ENCODE peak calls at places on chromosomes 12 and 14, in six cellular contexts. One of them, this sample, is unnamed.

GRCh38 chr12:51217133-51217967 is 512 bp downstream of the POU6F1 start:
- DNase-seq in stomach: peak
- DNase-seq in OCI-LY7: peak
- DNase-seq in B cell: peak
- DNase-seq in astrocyte of the spinal cord: no peak
- DNase-seq in CD8-positive, alpha-beta T cell: peak
- DNase-seq in this sample: no peak

GRCh38 chr12:31363416-31363809 is 37.5 kb upstream of the SINHCAF start:
- DNase-seq in stomach: no peak
- DNase-seq in OCI-LY7: peak
- DNase-seq in B cell: no peak
- DNase-seq in astrocyte of the spinal cord: no peak
- DNase-seq in CD8-positive, alpha-beta T cell: no peak
- DNase-seq in this sample: no peak

GRCh38 chr14:39339003-39339402 is 93.2 kb downstream of the FBXO33 start:
- DNase-seq in stomach: peak
- DNase-seq in OCI-LY7: no peak
- DNase-seq in B cell: no peak
- DNase-seq in astrocyte of the spinal cord: peak
- DNase-seq in CD8-positive, alpha-beta T cell: no peak
- DNase-seq in this sample: no peak

GRCh38 chr12:122793685-122794106 is 19.3 kb downstream of the CCDC62 start:
- DNase-seq in stomach: no peak
- DNase-seq in OCI-LY7: peak
- DNase-seq in B cell: peak
- DNase-seq in astrocyte of the spinal cord: peak
- DNase-seq in CD8-positive, alpha-beta T cell: no peak
- DNase-seq in this sample: no peak

GRCh38 chr14:56549721-56550120 is 29.9 kb upstream of the TMEM260 start:
- DNase-seq in stomach: no peak
- DNase-seq in OCI-LY7: no peak
- DNase-seq in B cell: no peak
- DNase-seq in astrocyte of the spinal cord: peak
- DNase-seq in CD8-positive, alpha-beta T cell: no peak
- DNase-seq in this sample: no peak

GRCh38 chr12:93886533-93887511 is 209.6 kb downstream of the CRADD start:
- DNase-seq in stomach: no peak
- DNase-seq in OCI-LY7: no peak
- DNase-seq in B cell: no peak
- DNase-seq in astrocyte of the spinal cord: peak
- DNase-seq in CD8-positive, alpha-beta T cell: no peak
- DNase-seq in this sample: no peak

GRCh38 chr14:37583358-37584210 is 11.5 kb downstream of the FOXA1 start:
- DNase-seq in stomach: no peak
- DNase-seq in OCI-LY7: no peak
- DNase-seq in B cell: no peak
- DNase-seq in astrocyte of the spinal cord: no peak
- DNase-seq in CD8-positive, alpha-beta T cell: no peak
- DNase-seq in this sample: no peak

GRCh38 chr12:17139926-17140325 is 534.0 kb upstream of the LMO3 start:
- DNase-seq in stomach: no peak
- DNase-seq in OCI-LY7: no peak
- DNase-seq in B cell: no peak
- DNase-seq in astrocyte of the spinal cord: no peak
- DNase-seq in CD8-positive, alpha-beta T cell: no peak
- DNase-seq in this sample: no peak

GRCh38 chr12:6169107-6169440 is 31.1 kb upstream of the CD9 start:
- DNase-seq in stomach: no peak
- DNase-seq in OCI-LY7: no peak
- DNase-seq in B cell: no peak
- DNase-seq in astrocyte of the spinal cord: no peak
- DNase-seq in CD8-positive, alpha-beta T cell: no peak
- DNase-seq in this sample: no peak

GRCh38 chr12:77339610-77340009 is 274.2 kb upstream of the E2F7 start:
- DNase-seq in stomach: no peak
- DNase-seq in OCI-LY7: no peak
- DNase-seq in B cell: no peak
- DNase-seq in astrocyte of the spinal cord: peak
- DNase-seq in CD8-positive, alpha-beta T cell: no peak
- DNase-seq in this sample: no peak

GRCh38 chr14:96574171-96574632 is 72.0 kb downstream of the PAPOLA start:
- DNase-seq in stomach: no peak
- DNase-seq in OCI-LY7: no peak
- DNase-seq in B cell: no peak
- DNase-seq in astrocyte of the spinal cord: no peak
- DNase-seq in CD8-positive, alpha-beta T cell: no peak
- DNase-seq in this sample: no peak

GRCh38 chr12:38258411-38258810 is 58.2 kb upstream of the ALG10B start:
- DNase-seq in stomach: no peak
- DNase-seq in OCI-LY7: no peak
- DNase-seq in B cell: no peak
- DNase-seq in astrocyte of the spinal cord: no peak
- DNase-seq in CD8-positive, alpha-beta T cell: no peak
- DNase-seq in this sample: no peak

GRCh38 chr14:74251546-74252030 is 12.3 kb downstream of the VSX2 start:
- DNase-seq in stomach: peak
- DNase-seq in OCI-LY7: peak
- DNase-seq in B cell: peak
- DNase-seq in astrocyte of the spinal cord: peak
- DNase-seq in CD8-positive, alpha-beta T cell: peak
- DNase-seq in this sample: no peak

GRCh38 chr12:56315626-56316473 is at the start of gene CNPY2:
- DNase-seq in stomach: peak
- DNase-seq in OCI-LY7: peak
- DNase-seq in B cell: peak
- DNase-seq in astrocyte of the spinal cord: peak
- DNase-seq in CD8-positive, alpha-beta T cell: peak
- DNase-seq in this sample: peak
- TF ChIP-seq CTCF in stomach: no peak
- TF ChIP-seq CTCF in OCI-LY7: peak
- TF ChIP-seq CTCF in B cell: no peak
- TF ChIP-seq CTCF in astrocyte of the spinal cord: no peak
- TF ChIP-seq CTCF in CD8-positive, alpha-beta T cell: no peak
- TF ChIP-seq CTCF in this sample: no peak

DNA sequence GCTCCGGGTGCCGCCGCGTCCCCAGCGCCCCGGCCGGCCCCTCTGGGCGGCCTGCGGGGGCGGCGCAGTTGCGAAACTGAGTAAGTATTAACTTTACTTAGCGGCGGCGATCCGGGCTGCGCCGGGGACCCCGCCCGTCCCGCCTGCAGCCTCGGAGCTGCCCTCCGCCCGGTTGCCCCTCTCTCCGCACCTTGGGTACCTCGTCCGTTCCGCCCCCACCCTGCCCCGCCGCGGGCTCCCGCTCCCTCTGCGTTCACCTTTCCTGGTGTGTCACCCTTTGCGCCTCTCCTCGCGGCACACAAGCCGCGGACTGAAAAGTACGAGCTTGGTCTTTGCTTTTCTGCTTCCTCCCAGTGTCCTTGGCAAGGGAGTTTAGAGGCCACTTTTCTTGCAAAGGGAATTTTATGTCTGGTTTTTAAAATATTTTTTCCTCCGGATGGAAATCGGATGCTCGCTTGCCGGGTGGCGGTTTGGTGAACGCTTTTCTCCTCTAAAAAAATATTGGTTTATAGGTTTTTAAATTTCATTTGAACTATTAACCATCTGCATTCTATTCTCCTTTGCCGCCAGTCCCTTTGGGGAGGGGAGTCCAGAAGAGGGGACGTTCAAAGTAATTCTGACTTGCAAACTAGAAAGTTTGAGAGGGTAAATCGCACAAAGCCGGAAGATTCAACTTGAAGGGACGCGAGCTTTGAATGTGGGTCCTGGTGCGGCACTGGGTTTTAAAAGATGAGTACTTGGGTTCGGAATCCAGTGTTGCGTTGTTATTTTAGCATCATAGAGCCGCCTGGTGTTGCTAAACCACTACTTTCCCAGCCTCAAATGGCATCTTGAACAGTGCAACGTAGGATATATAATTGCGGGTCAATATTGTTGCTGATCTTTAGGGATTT is 833 bp downstream of the RASSF8 start:
- DNase-seq in stomach: peak
- DNase-seq in OCI-LY7: no peak
- DNase-seq in B cell: no peak
- DNase-seq in astrocyte of the spinal cord: peak
- DNase-seq in CD8-positive, alpha-beta T cell: no peak
- DNase-seq in this sample: peak
- TF ChIP-seq CTCF in stomach: no peak
- TF ChIP-seq CTCF in OCI-LY7: no peak
- TF ChIP-seq CTCF in B cell: no peak
- TF ChIP-seq CTCF in astrocyte of the spinal cord: peak
- TF ChIP-seq CTCF in CD8-positive, alpha-beta T cell: no peak
- TF ChIP-seq CTCF in this sample: no peak

DNA sequence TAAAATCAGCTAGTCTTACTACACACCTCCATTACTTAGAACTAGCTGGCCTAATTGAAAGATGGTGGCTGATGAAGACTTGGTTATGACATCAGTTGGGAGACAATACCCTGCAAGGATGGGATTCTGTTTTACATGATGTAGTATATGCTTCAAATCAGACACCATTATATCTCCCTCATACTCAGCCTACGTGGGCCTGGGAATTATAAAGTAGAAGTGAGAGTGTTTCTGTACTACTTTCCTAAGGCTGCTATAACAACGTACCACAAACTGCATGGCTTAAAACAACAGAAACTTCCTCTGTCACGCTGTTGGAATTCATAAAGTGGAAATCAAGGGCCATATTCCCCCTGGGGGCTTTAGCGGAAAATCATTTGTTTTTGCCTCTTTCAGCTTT is 190.4 kb downstream of the PAH start:
- DNase-seq in stomach: no peak
- DNase-seq in OCI-LY7: no peak
- DNase-seq in B cell: no peak
- DNase-seq in astrocyte of the spinal cord: no peak
- DNase-seq in CD8-positive, alpha-beta T cell: no peak
- DNase-seq in this sample: no peak
- TF ChIP-seq CTCF in stomach: no peak
- TF ChIP-seq CTCF in OCI-LY7: no peak
- TF ChIP-seq CTCF in B cell: no peak
- TF ChIP-seq CTCF in astrocyte of the spinal cord: no peak
- TF ChIP-seq CTCF in CD8-positive, alpha-beta T cell: no peak
- TF ChIP-seq CTCF in this sample: no peak

GRCh38 chr12:108065061-108065460 is 64.0 kb upstream of the WSCD2 start:
- DNase-seq in stomach: no peak
- DNase-seq in OCI-LY7: no peak
- DNase-seq in B cell: no peak
- DNase-seq in astrocyte of the spinal cord: no peak
- DNase-seq in CD8-positive, alpha-beta T cell: no peak
- DNase-seq in this sample: no peak

GRCh38 chr12:108066583-108067234 is 62.4 kb upstream of the WSCD2 start:
- DNase-seq in stomach: no peak
- DNase-seq in OCI-LY7: no peak
- DNase-seq in B cell: no peak
- DNase-seq in astrocyte of the spinal cord: no peak
- DNase-seq in CD8-positive, alpha-beta T cell: no peak
- DNase-seq in this sample: no peak

GRCh38 chr12:108069766-108070165 is 59.3 kb upstream of the WSCD2 start:
- DNase-seq in stomach: no peak
- DNase-seq in OCI-LY7: no peak
- DNase-seq in B cell: no peak
- DNase-seq in astrocyte of the spinal cord: no peak
- DNase-seq in CD8-positive, alpha-beta T cell: no peak
- DNase-seq in this sample: no peak
- TF ChIP-seq CTCF in stomach: no peak
- TF ChIP-seq CTCF in OCI-LY7: no peak
- TF ChIP-seq CTCF in B cell: no peak
- TF ChIP-seq CTCF in astrocyte of the spinal cord: no peak
- TF ChIP-seq CTCF in CD8-positive, alpha-beta T cell: no peak
- TF ChIP-seq CTCF in this sample: no peak

GRCh38 chr14:20820063-20820904 is 17.6 kb upstream of the RNASE1 start:
- DNase-seq in stomach: no peak
- DNase-seq in OCI-LY7: peak
- DNase-seq in B cell: no peak
- DNase-seq in astrocyte of the spinal cord: no peak
- DNase-seq in CD8-positive, alpha-beta T cell: no peak
- DNase-seq in this sample: no peak

GRCh38 chr14:20823859-20824258 is 21.2 kb upstream of the RNASE1 start:
- DNase-seq in stomach: no peak
- DNase-seq in OCI-LY7: no peak
- DNase-seq in B cell: no peak
- DNase-seq in astrocyte of the spinal cord: no peak
- DNase-seq in CD8-positive, alpha-beta T cell: no peak
- DNase-seq in this sample: no peak

GRCh38 chr14:20818861-20819260 is 16.2 kb upstream of the RNASE1 start:
- DNase-seq in stomach: no peak
- DNase-seq in OCI-LY7: no peak
- DNase-seq in B cell: no peak
- DNase-seq in astrocyte of the spinal cord: no peak
- DNase-seq in CD8-positive, alpha-beta T cell: no peak
- DNase-seq in this sample: no peak
- TF ChIP-seq CTCF in stomach: no peak
- TF ChIP-seq CTCF in OCI-LY7: peak
- TF ChIP-seq CTCF in B cell: no peak
- TF ChIP-seq CTCF in astrocyte of the spinal cord: no peak
- TF ChIP-seq CTCF in CD8-positive, alpha-beta T cell: no peak
- TF ChIP-seq CTCF in this sample: no peak

DNA sequence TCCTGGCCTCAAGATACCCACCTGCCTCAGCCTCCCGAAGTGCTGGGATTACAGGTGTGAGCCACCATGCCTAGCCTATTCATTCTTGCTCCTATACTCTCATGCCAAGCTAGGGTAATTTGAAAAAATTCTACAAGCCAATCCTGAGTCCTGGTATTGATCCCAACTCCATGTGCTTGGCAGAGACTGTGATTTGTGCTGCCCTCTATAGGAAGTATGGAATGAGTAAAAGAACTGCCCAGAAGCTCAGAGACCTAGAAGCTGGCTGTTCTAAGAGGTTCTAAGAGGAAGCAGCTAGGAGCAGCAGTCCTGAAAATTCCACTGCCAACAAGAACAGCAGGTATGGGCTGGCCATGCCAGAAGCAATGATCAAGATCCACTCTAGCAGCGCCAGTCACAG is 402.5 kb downstream of the PCNX1 start:
- DNase-seq in stomach: no peak
- DNase-seq in OCI-LY7: no peak
- DNase-seq in B cell: no peak
- DNase-seq in astrocyte of the spinal cord: no peak
- DNase-seq in CD8-positive, alpha-beta T cell: no peak
- DNase-seq in this sample: no peak
- TF ChIP-seq CTCF in stomach: no peak
- TF ChIP-seq CTCF in OCI-LY7: peak
- TF ChIP-seq CTCF in B cell: no peak
- TF ChIP-seq CTCF in astrocyte of the spinal cord: no peak
- TF ChIP-seq CTCF in CD8-positive, alpha-beta T cell: no peak
- TF ChIP-seq CTCF in this sample: no peak

GRCh38 chr14:90461425-90461824 is 64.6 kb downstream of the CALM1 start:
- DNase-seq in stomach: no peak
- DNase-seq in OCI-LY7: no peak
- DNase-seq in B cell: no peak
- DNase-seq in astrocyte of the spinal cord: no peak
- DNase-seq in CD8-positive, alpha-beta T cell: no peak
- DNase-seq in this sample: no peak
- TF ChIP-seq CTCF in stomach: no peak
- TF ChIP-seq CTCF in OCI-LY7: no peak
- TF ChIP-seq CTCF in B cell: no peak
- TF ChIP-seq CTCF in astrocyte of the spinal cord: no peak
- TF ChIP-seq CTCF in CD8-positive, alpha-beta T cell: no peak
- TF ChIP-seq CTCF in this sample: no peak

This sample was measured in omental fat pad.